ENCODE peak calls at places on chromosome 12, in four cellular contexts. F, A, I and M are unnamed samples. For H3K4me1, the result is how much of the 10 kb centered on the place peaks cover.

GRCh38 chr12:113071063-113071426 is 14.5 kb downstream of the DTX1 start:
- ATAC-seq in F (no peak), A (peak), I (no peak), M (peak)

GRCh38 chr12:132163041-132163910 is 19.0 kb downstream of the NOC4L start:
- ATAC-seq in F (peak), A (peak), I (no peak), M (peak)

GRCh38 chr12:70840966-70841365 is 79.6 kb downstream of the PTPRR start:
- ATAC-seq in F (no peak), A (no peak), I (no peak), M (no peak)

GRCh38 chr12:121673013-121673441 is 3.6 kb upstream of the MORN3 start:
- ATAC-seq in F (peak), A (peak), I (peak), M (peak)

GRCh38 chr12:54956818-54957641 is 27.5 kb downstream of the TESPA1 start:
- ATAC-seq in F (no peak), A (no peak), I (no peak), M (no peak)

GRCh38 chr12:98466970-98467369 is 48.4 kb upstream of the TMPO start:
- ATAC-seq in F (no peak), A (no peak), I (no peak), M (no peak)

GRCh38 chr12:3551386-3551785 is 60.4 kb downstream of the PRMT8 start:
- ATAC-seq in F (no peak), A (no peak), I (no peak), M (peak)

GRCh38 chr12:24071842-24072241 is 122.4 kb upstream of the SOX5 start:
- ATAC-seq in F (no peak), A (no peak), I (no peak), M (no peak)

GRCh38 chr12:72081787-72082186 is 143.1 kb downstream of the TPH2 start:
- ATAC-seq in F (no peak), A (no peak), I (no peak), M (no peak)

GRCh38 chr12:113471619-113472171 is at the start of gene LHX5:
- ATAC-seq in F (no peak), A (no peak), I (no peak), M (no peak)

GRCh38 chr12:3398196-3398789 is 92.7 kb upstream of the PRMT8 start:
- ATAC-seq in F (no peak), A (no peak), I (no peak), M (no peak)

GRCh38 chr12:2152134-2152533 is 99.3 kb downstream of the CACNA1C start:
- ATAC-seq in F (no peak), A (no peak), I (no peak), M (no peak)

GRCh38 chr12:116484807-116485206 is 74.4 kb upstream of the MAP1LC3B2 start:
- ATAC-seq in F (no peak), A (no peak), I (no peak), M (no peak)

DNA sequence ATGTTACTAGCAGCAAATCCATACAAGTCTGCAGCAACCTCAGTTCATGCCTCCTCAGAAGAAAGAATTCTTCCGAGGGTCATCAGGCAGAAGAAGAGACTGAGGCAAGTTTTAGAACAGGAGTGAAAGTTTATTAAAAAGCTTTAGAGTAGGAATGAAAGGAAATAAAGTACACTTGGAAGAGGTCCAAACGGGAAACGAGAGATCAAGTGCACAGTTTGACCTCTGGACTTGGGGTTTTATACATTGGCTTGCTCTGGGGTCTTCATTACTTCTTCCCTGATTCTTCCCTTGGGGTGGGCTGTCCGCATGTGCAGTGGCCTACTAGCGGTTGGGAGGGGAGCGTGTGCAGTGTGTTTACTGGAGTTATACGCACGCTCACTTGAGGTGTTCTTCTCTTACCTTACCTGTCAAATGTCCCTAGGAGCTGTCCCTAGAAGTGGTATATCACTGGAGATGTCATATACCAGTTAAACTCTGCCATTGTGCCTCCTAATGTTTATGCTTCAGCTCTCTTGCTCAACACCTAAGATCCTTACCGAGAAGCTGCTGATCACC is 372.8 kb upstream of the KITLG start:
- ATAC-seq in F (no peak), A (no peak), I (no peak), M (no peak)
- H3K4me1 ChIP-seq in F (under half), A (under half), I (under half), M (under half)

DNA sequence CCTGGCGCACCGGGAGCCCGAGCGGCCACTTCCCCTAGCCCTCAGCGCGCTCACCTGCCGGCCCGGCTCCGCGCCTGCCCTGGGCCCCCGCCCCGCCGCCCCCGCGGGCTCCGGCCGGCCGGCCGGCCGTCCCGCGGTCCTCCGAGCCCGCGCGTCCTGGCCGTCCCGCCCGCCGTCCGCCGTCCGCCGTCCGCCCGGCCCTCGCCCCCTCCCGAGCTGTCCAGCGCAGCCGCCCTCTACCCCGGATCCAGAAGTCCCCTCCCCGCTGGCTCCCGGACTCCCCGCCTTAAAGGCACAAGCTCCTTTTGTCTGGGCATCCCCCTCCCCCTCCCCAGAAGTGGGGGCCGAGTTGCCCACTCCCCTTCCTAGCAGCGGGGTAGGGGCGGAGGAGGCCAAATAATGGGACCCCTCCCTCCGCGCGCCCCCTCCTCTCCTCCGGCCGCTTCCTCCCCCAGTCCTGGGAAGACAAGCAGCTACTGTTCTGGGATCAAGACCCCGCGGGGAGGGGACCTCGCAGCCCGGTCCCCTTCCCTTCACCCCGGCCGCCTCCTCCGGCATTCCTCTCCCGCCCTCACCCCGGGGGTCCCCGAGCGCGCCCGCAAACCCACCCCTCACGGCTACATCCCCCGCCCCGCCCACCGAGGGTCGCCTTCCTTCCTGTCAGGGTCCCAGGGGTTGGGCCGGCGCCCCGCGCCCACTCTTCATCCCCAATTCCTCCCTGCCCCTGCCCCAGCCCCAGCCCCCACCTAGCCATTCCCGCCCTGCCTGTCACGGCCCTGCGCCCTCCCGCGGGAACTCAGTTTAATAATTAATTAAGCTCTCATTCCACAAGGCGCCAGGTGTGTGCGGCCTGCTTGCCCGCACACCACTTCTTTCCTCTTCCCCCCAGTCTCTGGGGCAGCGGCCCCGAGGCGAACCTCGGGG is at the start of gene ADCY6:
- ATAC-seq in F (peak), A (peak), I (peak), M (peak)
- H3K27ac ChIP-seq in F (peak), A (peak), I (no peak), M (peak)

GRCh38 chr12:69824028-69824427 is 999 bp upstream of the MYRFL start:
- ATAC-seq in F (no peak), A (no peak), I (no peak), M (no peak)
- TF ChIP-seq EP300 in F (no peak), A (no peak), I (no peak), M (no peak)

DNA sequence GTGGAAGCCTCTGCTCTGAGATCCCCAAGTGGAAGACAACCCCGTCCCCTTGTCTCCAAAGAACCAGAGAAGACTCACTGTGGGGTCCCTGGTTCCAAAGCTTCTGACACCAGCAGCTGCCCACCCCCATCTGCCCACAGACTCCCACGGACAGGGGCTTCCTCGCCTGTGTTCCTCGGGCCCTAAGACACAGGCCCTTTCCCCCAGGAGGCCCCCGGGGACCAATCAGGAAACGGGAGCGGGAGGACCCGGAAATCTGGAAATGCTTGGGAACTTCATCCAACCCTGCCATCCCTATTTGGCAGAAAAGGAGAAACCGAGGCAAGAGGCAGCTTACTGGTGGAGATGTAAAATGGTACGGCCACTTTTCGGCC is 113.1 kb downstream of the NCOR2 start:
- ATAC-seq in F (no peak), A (no peak), I (no peak), M (no peak)
- H3K4me1 ChIP-seq in F (under half), A (under half), I (under half), M (half or more)

GRCh38 chr12:59736786-59737185 is 141.0 kb downstream of the SLC16A7 start:
- ATAC-seq in F (no peak), A (no peak), I (no peak), M (no peak)
- H3K27ac ChIP-seq in F (no peak), A (no peak), I (no peak), M (no peak)

GRCh38 chr12:40714636-40715035 is 22.4 kb downstream of the CNTN1 start:
- ATAC-seq in F (no peak), A (no peak), I (no peak), M (no peak)
- TF ChIP-seq EP300 in F (no peak), A (no peak), I (no peak), M (no peak)

GRCh38 chr12:111597731-111598636 is 1.1 kb downstream of the ATXN2 start:
- ATAC-seq in F (peak), A (peak), I (peak), M (no peak)

GRCh38 chr12:111598637-111599458 is at the start of gene ATXN2:
- ATAC-seq in F (no peak), A (peak), I (peak), M (peak)

GRCh38 chr12:111599459-111600295 is 562 bp upstream of the ATXN2 start:
- ATAC-seq in F (peak), A (peak), I (peak), M (peak)

GRCh38 chr12:111600296-111600562 is 1.1 kb upstream of the ATXN2 start:
- ATAC-seq in F (no peak), A (peak), I (no peak), M (no peak)

GRCh38 chr12:111596985-111597730 is 2.0 kb downstream of the ATXN2 start:
- ATAC-seq in F (peak), A (peak), I (peak), M (no peak)
- H3K4me1 ChIP-seq in F (half or more), A (half or more), I (under half), M (under half)